ENCODE peak calls at places on chromosomes 2 and 18, in five cellular contexts. G is HFF-Myc, U is Calu3, L is lower lobe of right lung, R is esophagus squamous epithelium. Y is an unnamed sample.

GRCh38 chr2:112662702-112663101 is 17.0 kb downstream of the SLC20A1 start:
- DNase-seq in R (no peak), U (no peak), L (no peak), G (no peak), Y (no peak)

GRCh38 chr2:8193146-8193545 is 488.7 kb upstream of the ID2 start:
- DNase-seq in L (no peak), U (no peak), R (no peak), G (no peak), Y (no peak)

GRCh38 chr2:168956392-168956791 is 55.3 kb downstream of the G6PC2 start:
- DNase-seq in L (no peak), U (no peak), G (no peak), R (no peak), Y (no peak)

GRCh38 chr2:170713280-170714155 is 1.6 kb upstream of the SP5 start:
- DNase-seq in U (no peak), G (no peak), R (no peak), L (no peak), Y (no peak)

GRCh38 chr2:46806526-46806925 is 109.1 kb downstream of the MCFD2 start:
- DNase-seq in G (no peak), U (no peak), L (no peak), R (no peak), Y (no peak)

GRCh38 chr2:168686485-168687191 is 115.8 kb upstream of the NOSTRIN start:
- DNase-seq in G (no peak), R (no peak), U (no peak), L (no peak), Y (no peak)

GRCh38 chr2:44745922-44746321 is 195.6 kb upstream of the SIX3 start:
- DNase-seq in G (no peak), U (no peak), L (no peak), R (no peak), Y (no peak)

GRCh38 chr18:9042766-9043481 is 59.6 kb upstream of the NDUFV2 start:
- DNase-seq in U (no peak), L (no peak), G (no peak), R (no peak), Y (no peak)

GRCh38 chr2:240762971-240763370 is 57.0 kb downstream of the KIF1A start:
- DNase-seq in L (no peak), G (no peak), U (no peak), R (no peak), Y (no peak)

GRCh38 chr2:71498261-71498701 is 44.9 kb downstream of the DYSF start:
- DNase-seq in U (peak), G (peak), L (no peak), R (no peak), Y (no peak)

GRCh38 chr2:110204408-110205385 is at the start of gene NPHP1:
- DNase-seq in G (peak), R (peak), L (peak), U (peak), Y (peak)

GRCh38 chr2:23789012-23789411 is 137.9 kb downstream of the ATAD2B start:
- DNase-seq in G (no peak), R (no peak), L (no peak), U (no peak), Y (no peak)

GRCh38 chr2:40118622-40119021 is 333.3 kb downstream of the SLC8A1 start:
- DNase-seq in G (no peak), L (no peak), R (no peak), U (no peak), Y (no peak)

DNA sequence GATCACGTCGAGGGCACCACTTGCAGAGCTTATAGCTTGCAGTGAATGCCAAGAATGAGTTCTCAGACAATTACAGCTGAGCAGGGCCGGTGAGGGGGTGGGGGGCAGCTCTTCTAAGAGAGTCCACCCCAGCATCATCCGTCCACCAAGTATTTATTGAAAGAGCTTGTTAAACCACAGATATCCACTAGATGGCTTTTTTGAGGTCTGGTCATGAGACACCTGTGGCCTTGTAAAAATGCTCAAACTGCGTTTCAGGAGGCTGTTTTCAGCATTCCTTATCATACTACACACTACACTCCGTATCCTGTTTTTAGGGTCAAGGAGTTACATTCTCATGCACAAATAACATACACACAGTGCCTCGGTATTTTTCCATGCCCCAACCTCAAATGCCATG is 51.5 kb downstream of the DNAJC10 start:
- DNase-seq in U (no peak), G (no peak), L (no peak), R (no peak), Y (no peak)
- TF ChIP-seq CTCF in U (peak), G (peak), L (no peak), R (no peak), Y (peak)

DNA sequence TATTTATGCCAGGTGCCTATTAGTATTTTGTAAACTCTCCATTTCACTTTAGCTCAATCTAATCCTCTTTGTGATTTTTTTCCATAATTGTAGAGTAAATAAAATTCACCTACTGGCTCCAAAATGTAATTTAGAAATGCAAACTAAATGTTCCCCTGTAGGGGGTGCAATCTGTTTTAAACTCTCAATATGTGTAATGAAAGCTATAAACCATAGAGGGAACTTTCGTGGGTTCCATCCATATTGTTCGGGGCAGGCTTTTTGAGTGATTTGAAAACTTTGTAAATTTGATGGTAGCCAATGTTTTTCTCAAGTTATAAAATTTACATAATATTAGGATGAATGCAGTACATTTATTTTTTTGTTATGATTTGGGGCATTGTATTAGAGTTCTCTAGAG is 49.4 kb downstream of the TSPYL6 start:
- DNase-seq in G (no peak), R (no peak), L (no peak), U (peak), Y (no peak)
- TF ChIP-seq CTCF in G (peak), R (peak), L (peak), U (peak), Y (peak)

GRCh38 chr2:105746177-105747080 is 1.7 kb downstream of the NCK2 start:
- DNase-seq in U (peak), L (peak), G (no peak), R (no peak), Y (no peak)

GRCh38 chr2:105749583-105750399 is 5.1 kb downstream of the NCK2 start:
- DNase-seq in U (no peak), L (no peak), R (no peak), G (no peak), Y (no peak)

GRCh38 chr2:105747254-105747909 is 2.7 kb downstream of the NCK2 start:
- DNase-seq in U (no peak), R (no peak), G (no peak), L (no peak), Y (no peak)

GRCh38 chr2:105747997-105748396 is 3.3 kb downstream of the NCK2 start:
- DNase-seq in G (no peak), U (no peak), L (no peak), R (no peak), Y (no peak)

DNA sequence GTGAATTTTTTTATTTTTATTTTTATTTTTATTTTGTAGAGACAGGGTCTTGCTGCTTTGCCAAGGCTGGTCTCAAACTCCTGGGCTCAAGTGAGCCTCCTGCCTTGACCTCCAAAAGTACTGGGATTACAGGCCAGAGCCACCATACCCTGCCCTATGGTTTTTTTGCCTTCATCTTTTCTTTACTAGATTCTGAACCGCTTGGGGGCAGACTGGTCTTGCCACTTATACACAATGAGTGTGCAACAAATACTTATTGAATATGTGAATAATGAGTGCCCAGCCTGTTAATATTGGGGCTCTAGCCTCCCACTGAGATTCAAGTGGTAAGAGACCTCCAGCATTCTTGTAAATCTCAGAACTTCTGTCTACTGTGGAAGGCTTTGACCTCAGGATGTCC is 3.9 kb downstream of the NCK2 start:
- DNase-seq in U (peak), L (no peak), R (no peak), G (no peak), Y (no peak)
- TF ChIP-seq CTCF in U (no peak), L (no peak), R (no peak), G (no peak), Y (no peak)

GRCh38 chr2:120948662-120949011 is 213.0 kb downstream of the GLI2 start:
- DNase-seq in U (no peak), G (no peak), R (no peak), L (no peak), Y (no peak)

GRCh38 chr2:120947327-120947726 is 211.7 kb downstream of the GLI2 start:
- DNase-seq in L (no peak), U (no peak), R (no peak), G (no peak), Y (no peak)

GRCh38 chr2:120947982-120948661 is 212.5 kb downstream of the GLI2 start:
- DNase-seq in L (no peak), R (no peak), G (no peak), U (no peak), Y (no peak)

GRCh38 chr2:120949957-120950590 is 214.4 kb downstream of the GLI2 start:
- DNase-seq in R (no peak), U (no peak), G (no peak), L (no peak), Y (no peak)

DNA sequence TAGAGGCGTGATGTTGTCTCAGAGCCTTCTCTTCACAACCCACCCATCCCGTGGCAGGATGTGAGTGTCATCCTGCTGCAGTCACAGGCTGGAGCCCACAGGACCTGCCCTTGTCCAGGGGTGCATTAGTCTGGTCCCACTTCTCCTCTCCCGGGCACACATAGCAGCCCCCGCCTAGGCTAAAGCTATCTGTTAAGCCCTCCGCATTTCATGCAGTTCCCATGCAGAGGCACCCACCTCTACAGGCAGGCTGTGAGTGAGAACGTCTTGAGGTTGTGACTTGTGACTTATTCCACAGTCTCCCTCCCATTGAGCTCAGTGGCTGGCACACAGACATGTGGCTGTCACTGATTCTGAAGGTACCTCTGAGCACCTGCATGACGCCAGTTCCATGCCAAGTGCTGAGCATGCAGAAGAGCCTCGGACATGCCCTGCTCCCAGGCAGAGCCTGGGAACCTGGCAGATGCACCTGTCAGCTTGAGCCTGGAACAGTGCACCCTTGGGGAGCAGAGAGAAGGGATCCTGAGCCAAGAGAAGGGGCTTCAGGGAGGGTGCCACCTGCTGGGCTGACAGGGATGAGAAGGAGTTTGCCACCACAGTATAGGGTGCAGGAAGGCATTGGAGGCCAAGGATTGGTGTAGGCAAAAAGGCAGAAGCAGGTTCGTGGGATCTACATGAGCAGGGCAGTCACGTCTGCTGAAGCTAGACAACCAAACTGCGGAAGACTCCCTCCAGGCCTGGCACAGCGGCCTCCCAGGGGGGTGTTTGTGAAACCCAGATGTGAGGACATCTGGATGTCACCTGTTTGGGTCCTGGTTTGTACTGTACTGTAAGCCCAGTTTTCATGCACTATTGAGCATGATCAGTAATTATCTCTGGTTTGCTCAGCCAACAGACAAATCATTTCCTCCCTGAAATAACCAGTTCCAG is 213.6 kb downstream of the GLI2 start:
- DNase-seq in U (peak), L (no peak), G (no peak), R (no peak), Y (no peak)
- TF ChIP-seq CTCF in U (peak), L (no peak), G (peak), R (peak), Y (peak)

DNA sequence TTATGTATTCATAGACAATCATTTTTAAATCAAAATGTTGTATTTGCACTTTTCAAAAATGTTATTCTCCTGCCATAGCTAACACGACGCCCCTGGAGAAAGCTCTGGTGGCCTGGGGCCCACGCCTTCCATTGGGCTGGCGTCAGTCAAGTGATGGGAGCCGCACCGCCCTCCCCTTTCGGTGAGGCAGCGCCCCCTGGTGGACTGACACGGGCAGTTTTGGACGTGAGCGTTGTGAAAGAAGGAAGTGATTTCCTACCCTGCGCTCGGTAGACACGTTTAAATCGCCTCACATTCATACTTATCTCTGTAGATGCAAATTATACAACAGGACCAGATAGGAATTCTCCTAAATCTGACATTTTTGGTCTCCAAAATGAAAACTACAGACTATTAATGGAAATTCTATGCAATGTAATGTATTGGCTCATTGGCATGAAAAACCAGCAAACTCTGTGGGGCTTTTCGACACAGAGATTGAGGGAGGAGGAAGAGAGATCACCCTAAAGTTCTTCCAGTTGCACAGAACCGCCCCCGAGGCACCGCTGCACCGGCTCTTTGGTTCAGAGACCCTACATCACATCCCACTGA is 326.2 kb upstream of the SOX11 start:
- DNase-seq in R (no peak), U (peak), L (peak), G (no peak), Y (peak)
- TF ChIP-seq CTCF in R (peak), U (peak), L (peak), G (peak), Y (peak)

GRCh38 chr2:174985624-174986023 is 19.6 kb downstream of the CHN1 start:
- DNase-seq in U (no peak), G (no peak), L (no peak), R (no peak), Y (no peak)
- TF ChIP-seq CTCF in U (no peak), G (no peak), L (peak), R (peak), Y (peak)

GRCh38 chr2:207767461-207768167 is 2.1 kb downstream of the FZD5 start:
- DNase-seq in G (no peak), R (no peak), L (peak), U (peak), Y (no peak)
- TF ChIP-seq CTCF in G (peak), R (peak), L (no peak), U (peak), Y (peak)

Y was measured in osteocyte.